ENCODE peak calls at places on chromosomes 11 and 22, in four cellular contexts. One of them, this sample, is unnamed.

GRCh38 chr22:27844656-27845602 is 43.4 kb upstream of the MN1 start:
- DNase-seq in K562: no peak
- DNase-seq in HL-60: no peak
- DNase-seq in GM12878: no peak
- DNase-seq in this sample: no peak

GRCh38 chr22:50305658-50306566 is 1.5 kb downstream of the PLXNB2 start:
- DNase-seq in K562: peak; percentile 48
- DNase-seq in HL-60: peak; percentile 53
- DNase-seq in GM12878: peak; percentile 36
- DNase-seq in this sample: no peak

GRCh38 chr11:57458060-57458409 is 2.3 kb upstream of the RTN4RL2 start:
- DNase-seq in GM12878: no peak
- DNase-seq in K562: no peak
- DNase-seq in HL-60: no peak
- DNase-seq in this sample: no peak

GRCh38 chr11:130940706-130941105 is 24.4 kb upstream of the SNX19 start:
- DNase-seq in HL-60: no peak
- DNase-seq in GM12878: no peak
- DNase-seq in K562: no peak
- DNase-seq in this sample: no peak

GRCh38 chr11:129457321-129457720 is 81.7 kb downstream of the BARX2 start:
- DNase-seq in HL-60: no peak
- DNase-seq in K562: no peak
- DNase-seq in GM12878: no peak
- DNase-seq in this sample: no peak

GRCh38 chr22:40414306-40414705 is 43.9 kb downstream of the SGSM3 start:
- DNase-seq in HL-60: no peak
- DNase-seq in K562: no peak
- DNase-seq in GM12878: no peak
- DNase-seq in this sample: no peak

GRCh38 chr11:79594839-79595238 is 154.0 kb upstream of the TENM4 start:
- DNase-seq in GM12878: no peak
- DNase-seq in HL-60: peak; percentile 2
- DNase-seq in K562: no peak
- DNase-seq in this sample: no peak

GRCh38 chr22:38350444-38351359 is 33.5 kb upstream of the CSNK1E start:
- DNase-seq in GM12878: no peak
- DNase-seq in K562: no peak
- DNase-seq in HL-60: no peak
- DNase-seq in this sample: no peak

GRCh38 chr11:126799974-126800373 is 200.6 kb downstream of the KIRREL3 start:
- DNase-seq in HL-60: no peak
- DNase-seq in K562: no peak
- DNase-seq in GM12878: no peak
- DNase-seq in this sample: no peak

DNA sequence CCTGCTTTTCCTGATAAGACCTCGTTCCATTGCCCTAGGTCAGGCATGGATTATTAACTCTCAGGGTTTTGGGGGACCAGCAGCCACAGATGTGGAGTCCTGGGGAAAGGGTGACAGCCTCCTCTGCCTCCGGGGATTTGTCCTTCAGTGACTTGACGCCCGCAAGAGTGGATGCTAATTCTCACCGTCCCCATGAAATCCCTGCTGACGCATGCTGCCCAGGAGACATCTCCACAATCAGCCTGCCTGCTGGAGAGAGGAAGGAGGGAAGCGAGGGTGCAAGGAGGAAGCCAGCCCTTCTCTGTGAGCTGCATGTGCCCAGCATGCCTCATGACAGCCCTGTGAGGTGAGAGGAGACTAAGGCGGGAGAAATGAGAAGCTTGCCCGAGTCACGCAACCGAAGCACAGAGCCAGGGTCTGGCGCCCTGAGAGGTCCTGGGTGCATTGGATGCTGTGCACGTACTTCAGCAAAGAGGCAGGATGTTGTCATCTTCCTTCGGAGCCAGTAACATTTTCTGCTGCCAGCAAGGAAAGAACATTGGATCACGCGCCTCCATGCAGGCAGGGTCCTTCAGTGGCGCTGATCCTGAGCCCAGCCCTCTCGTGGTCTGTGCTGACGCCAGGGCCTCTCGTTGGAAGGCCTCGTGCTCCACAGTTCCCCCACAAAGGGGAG is 27.3 kb upstream of the KRTAP5-6 start:
- DNase-seq in HL-60: no peak
- DNase-seq in K562: no peak
- DNase-seq in GM12878: no peak
- DNase-seq in this sample: no peak
- TF ChIP-seq POLR2AphosphoS5 in HL-60: no peak
- TF ChIP-seq POLR2AphosphoS5 in K562: no peak
- TF ChIP-seq POLR2AphosphoS5 in GM12878: no peak
- TF ChIP-seq POLR2AphosphoS5 in this sample: no peak

GRCh38 chr11:75262961-75263852 is 22.6 kb downstream of the TPBGL start:
- DNase-seq in GM12878: no peak
- DNase-seq in K562: no peak
- DNase-seq in HL-60: no peak
- DNase-seq in this sample: no peak
- TF ChIP-seq SPI1 in GM12878: no peak
- TF ChIP-seq SPI1 in K562: no peak
- TF ChIP-seq SPI1 in HL-60: no peak
- TF ChIP-seq SPI1 in this sample: no peak

GRCh38 chr11:70556884-70557741 is 158.8 kb downstream of the CTTN start:
- DNase-seq in GM12878: no peak
- DNase-seq in K562: no peak
- DNase-seq in HL-60: peak; percentile 6
- DNase-seq in this sample: no peak
- TF ChIP-seq POLR2AphosphoS5 in GM12878: no peak
- TF ChIP-seq POLR2AphosphoS5 in K562: no peak
- TF ChIP-seq POLR2AphosphoS5 in HL-60: no peak
- TF ChIP-seq POLR2AphosphoS5 in this sample: no peak

GRCh38 chr11:8766993-8767374 is 84.4 kb downstream of the RPL27A start:
- DNase-seq in GM12878: no peak
- DNase-seq in HL-60: no peak
- DNase-seq in K562: no peak
- DNase-seq in this sample: no peak
- TF ChIP-seq SPI1 in GM12878: no peak
- TF ChIP-seq SPI1 in HL-60: no peak
- TF ChIP-seq SPI1 in K562: no peak
- TF ChIP-seq SPI1 in this sample: no peak

DNA sequence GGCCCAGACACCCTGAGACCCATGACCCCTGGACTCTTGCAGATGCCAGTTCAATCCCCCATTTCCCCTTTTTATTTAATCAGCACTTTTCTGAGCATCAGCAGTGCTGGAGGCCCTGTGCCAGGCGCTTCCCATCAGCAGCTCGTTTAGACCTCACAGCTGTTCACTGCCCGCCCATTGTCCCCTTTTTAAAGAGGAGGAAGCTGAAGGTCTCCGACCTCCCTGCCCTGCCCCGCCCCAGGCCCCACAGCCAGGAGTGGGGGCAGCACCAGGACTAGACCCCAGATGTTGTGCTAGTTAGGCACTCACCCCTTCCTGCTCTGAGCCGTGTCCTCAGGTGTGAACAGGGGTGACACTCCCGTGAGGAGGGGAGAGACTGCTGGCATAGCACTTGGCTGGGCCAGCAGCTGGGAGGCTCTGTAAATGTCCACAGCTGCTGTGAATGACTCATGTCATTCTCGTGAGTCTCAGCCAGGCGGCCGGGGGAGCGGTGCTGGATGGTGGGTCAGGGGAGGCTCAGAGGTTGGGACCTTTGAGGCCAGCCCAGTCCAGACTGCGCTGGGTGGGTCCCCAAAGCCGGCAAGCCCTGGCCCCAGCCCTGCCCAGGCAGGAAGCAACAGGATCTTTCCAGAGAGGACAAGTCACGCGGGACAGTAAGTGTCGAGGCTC is 19.9 kb downstream of the EMID1 start:
- DNase-seq in K562: no peak
- DNase-seq in GM12878: no peak
- DNase-seq in HL-60: peak; percentile 48
- DNase-seq in this sample: peak; percentile 18
- TF ChIP-seq POLR2AphosphoS5 in K562: no peak
- TF ChIP-seq POLR2AphosphoS5 in GM12878: no peak
- TF ChIP-seq POLR2AphosphoS5 in HL-60: no peak
- TF ChIP-seq POLR2AphosphoS5 in this sample: no peak

DNA sequence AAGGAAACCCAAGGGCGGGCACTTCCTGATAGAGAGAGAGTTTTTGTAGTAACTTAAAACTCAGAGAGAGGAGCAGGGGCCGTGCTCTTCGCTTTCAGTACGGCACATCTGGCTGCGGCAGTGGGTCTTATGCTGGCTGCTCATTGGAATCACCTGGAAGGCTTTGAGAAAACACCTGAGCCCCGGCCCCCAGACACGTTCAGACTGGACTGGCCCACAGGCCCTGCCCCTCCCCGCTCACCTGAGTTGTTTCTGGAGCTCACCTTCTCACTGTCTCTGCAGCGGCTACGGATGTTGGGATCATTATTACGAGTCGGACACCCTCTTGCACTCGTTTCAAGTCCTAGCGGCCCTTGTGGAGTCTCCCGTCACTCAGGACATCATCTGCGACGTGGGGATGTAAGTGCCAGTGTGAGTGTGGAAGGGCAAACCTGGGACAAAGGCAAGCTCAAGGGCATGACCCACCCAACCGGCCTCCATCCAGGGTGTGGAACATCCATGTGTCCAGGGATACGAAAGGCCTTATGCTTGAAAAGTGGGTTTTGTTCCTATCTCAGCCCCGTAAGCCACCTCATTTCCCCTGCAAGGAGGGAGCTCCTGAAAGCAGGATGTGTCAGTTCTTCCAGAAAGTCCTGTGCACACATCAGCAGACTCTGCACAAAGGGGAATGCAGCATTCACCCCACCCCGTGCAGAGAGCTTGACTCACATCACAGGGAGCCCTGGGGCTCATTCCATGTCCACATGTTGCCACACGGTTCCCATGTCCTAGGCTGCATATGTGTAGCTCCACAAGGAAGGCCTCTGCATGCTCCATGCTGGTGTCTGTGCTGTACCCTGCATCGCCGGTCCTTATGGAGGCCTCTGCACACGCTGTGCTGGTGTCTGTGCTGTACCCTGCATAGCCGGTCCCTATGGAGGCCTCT is 5.4 kb downstream of the NADSYN1 start:
- DNase-seq in K562: no peak
- DNase-seq in HL-60: no peak
- DNase-seq in GM12878: no peak
- DNase-seq in this sample: no peak
- TF ChIP-seq SPI1 in K562: no peak
- TF ChIP-seq SPI1 in HL-60: no peak
- TF ChIP-seq SPI1 in GM12878: no peak
- TF ChIP-seq SPI1 in this sample: no peak

GRCh38 chr11:33690290-33691050 is 10.2 kb downstream of the C11orf91 start:
- DNase-seq in K562: peak; percentile 41
- DNase-seq in GM12878: no peak
- DNase-seq in HL-60: no peak
- DNase-seq in this sample: no peak
- TF ChIP-seq POLR2AphosphoS5 in K562: no peak
- TF ChIP-seq POLR2AphosphoS5 in GM12878: no peak
- TF ChIP-seq POLR2AphosphoS5 in HL-60: no peak
- TF ChIP-seq POLR2AphosphoS5 in this sample: no peak

GRCh38 chr11:27557223-27557622 is 50.7 kb upstream of the LIN7C start:
- DNase-seq in HL-60: no peak
- DNase-seq in K562: no peak
- DNase-seq in GM12878: no peak
- DNase-seq in this sample: no peak

GRCh38 chr11:27558401-27558800 is 51.8 kb upstream of the LIN7C start:
- DNase-seq in GM12878: no peak
- DNase-seq in HL-60: no peak
- DNase-seq in K562: no peak
- DNase-seq in this sample: no peak

GRCh38 chr11:27563201-27563600 is 56.6 kb upstream of the LIN7C start:
- DNase-seq in HL-60: no peak
- DNase-seq in K562: no peak
- DNase-seq in GM12878: no peak
- DNase-seq in this sample: no peak
- TF ChIP-seq SPI1 in HL-60: no peak
- TF ChIP-seq SPI1 in K562: no peak
- TF ChIP-seq SPI1 in GM12878: no peak
- TF ChIP-seq SPI1 in this sample: no peak

GRCh38 chr11:72238040-72238450 is 5.9 kb downstream of the PHOX2A start:
- DNase-seq in GM12878: no peak
- DNase-seq in K562: peak; percentile 64
- DNase-seq in HL-60: peak; percentile 78
- DNase-seq in this sample: peak; percentile 97
- TF ChIP-seq POLR2AphosphoS5 in GM12878: no peak
- TF ChIP-seq POLR2AphosphoS5 in K562: no peak
- TF ChIP-seq POLR2AphosphoS5 in HL-60: peak; percentile 28
- TF ChIP-seq POLR2AphosphoS5 in this sample: no peak